ENCODE peak calls at places on chromosomes 1 and 21, in six cellular contexts. U is keratinocyte, J is lung, D is DND-41, T is tibial artery, H is dorsolateral prefrontal cortex. N is an unnamed sample.

GRCh38 chr21:31897311-31897710 is 24.5 kb downstream of the HUNK start:
- DNase-seq in D (no peak), T (no peak), U (no peak), H (no peak), J (no peak), N (no peak)

GRCh38 chr1:54986532-54986931 is 6.1 kb downstream of the TMEM61 start:
- DNase-seq in H (no peak), D (no peak), U (no peak), J (no peak), T (no peak), N (no peak)

GRCh38 chr1:1540015-1540816 is at the start of gene TMEM240:
- DNase-seq in U (no peak), H (peak; percentile 84), D (no peak), T (peak; percentile 89), J (peak; percentile 58), N (peak; percentile 86)

GRCh38 chr21:21045538-21045937 is 47.3 kb downstream of the NCAM2 start:
- DNase-seq in J (no peak), U (no peak), T (no peak), D (no peak), H (no peak), N (no peak)

GRCh38 chr1:60419023-60419422 is 345.5 kb upstream of the C1orf87 start:
- DNase-seq in U (no peak), J (no peak), H (no peak), T (no peak), D (no peak), N (no peak)

GRCh38 chr21:41322496-41323382 is 6.1 kb downstream of the FAM3B start:
- DNase-seq in D (no peak), T (no peak), J (no peak), H (no peak), U (no peak), N (no peak)

GRCh38 chr1:27360159-27361043 is 6.4 kb downstream of the MAP3K6 start:
- DNase-seq in H (no peak), J (no peak), D (no peak), T (no peak), U (no peak), N (no peak)

GRCh38 chr21:45330851-45331261 is 43.2 kb upstream of the POFUT2 start:
- DNase-seq in J (no peak), D (no peak), U (no peak), H (no peak), T (peak; percentile 64), N (peak; percentile 11)

GRCh38 chr1:112614460-112615065 is 4.4 kb downstream of the ST7L start:
- DNase-seq in U (no peak), J (no peak), D (peak; percentile 20), H (no peak), T (no peak), N (no peak)

GRCh38 chr1:50308883-50309282 is 114.4 kb downstream of the DMRTA2 start:
- DNase-seq in J (no peak), T (no peak), H (no peak), D (peak; percentile 69), U (no peak), N (no peak)

GRCh38 chr1:10901091-10901893 is 104.8 kb upstream of the CASZ1 start:
- DNase-seq in H (peak; percentile 15), J (peak; percentile 37), D (no peak), U (no peak), T (no peak), N (no peak)

GRCh38 chr1:176617881-176618280 is 154.9 kb downstream of the PAPPA2 start:
- DNase-seq in U (no peak), H (no peak), T (no peak), J (no peak), D (no peak), N (no peak)

GRCh38 chr1:162056043-162056442 is 13.4 kb upstream of the NOS1AP start:
- DNase-seq in J (peak; percentile 65), T (peak; percentile 68), U (no peak), D (peak; percentile 45), H (peak; percentile 61), N (peak; percentile 37)

GRCh38 chr1:101482306-101482705 is 245.5 kb downstream of the S1PR1 start:
- DNase-seq in T (no peak), D (no peak), J (no peak), H (no peak), U (no peak), N (no peak)

GRCh38 chr1:78649628-78650027 is at the start of gene IFI44:
- DNase-seq in T (peak; percentile 84), D (peak; percentile 89), J (peak; percentile 83), H (peak; percentile 37), U (peak; percentile 15), N (peak; percentile 84)

GRCh38 chr1:110057963-110058518 is 12.4 kb downstream of the ALX3 start:
- DNase-seq in H (no peak), U (no peak), T (no peak), J (no peak), D (no peak), N (no peak)

GRCh38 chr1:216388558-216388957 is 34.7 kb downstream of the USH2A start:
- DNase-seq in J (no peak), H (no peak), U (no peak), D (no peak), T (no peak), N (no peak)

GRCh38 chr1:93438716-93439115 is 9.2 kb upstream of the FNBP1L start:
- DNase-seq in U (no peak), D (no peak), J (no peak), T (no peak), H (no peak), N (no peak)

GRCh38 chr1:94697839-94698238 is 122.3 kb upstream of the SLC44A3 start:
- DNase-seq in T (no peak), D (no peak), J (no peak), U (no peak), H (no peak), N (no peak)

GRCh38 chr1:180627411-180627810 is 4.4 kb upstream of the XPR1 start:
- DNase-seq in H (no peak), J (no peak), T (no peak), D (no peak), U (no peak), N (no peak)

GRCh38 chr1:180622658-180623508 is 8.9 kb upstream of the XPR1 start:
- DNase-seq in U (no peak), H (no peak), T (no peak), J (no peak), D (no peak), N (no peak)

GRCh38 chr1:180628646-180629045 is 3.2 kb upstream of the XPR1 start:
- DNase-seq in J (no peak), T (no peak), H (no peak), D (no peak), U (no peak), N (no peak)

GRCh38 chr1:180626711-180627110 is 5.1 kb upstream of the XPR1 start:
- DNase-seq in D (no peak), H (no peak), J (no peak), T (no peak), U (no peak), N (no peak)

GRCh38 chr1:180623579-180624347 is 8.1 kb upstream of the XPR1 start:
- DNase-seq in U (no peak), T (no peak), J (no peak), H (no peak), D (no peak), N (no peak)
- TF ChIP-seq CTCF in U (peak; percentile 24), T (peak; percentile 15), J (no peak), H (no peak), D (no peak), N (peak; percentile 33)

GRCh38 chr1:7292714-7293419 is 478.2 kb upstream of the VAMP3 start:
- DNase-seq in H (no peak), T (no peak), J (no peak), D (no peak), U (no peak), N (no peak)

GRCh38 chr1:7295946-7296345 is 475.1 kb upstream of the VAMP3 start:
- DNase-seq in D (no peak), J (peak; percentile 20), H (no peak), U (no peak), T (no peak), N (no peak)

GRCh38 chr1:7296968-7297367 is 474.1 kb upstream of the VAMP3 start:
- DNase-seq in H (no peak), J (peak; percentile 4), U (no peak), D (no peak), T (no peak), N (no peak)

GRCh38 chr1:7293702-7294630 is 477.1 kb upstream of the VAMP3 start:
- DNase-seq in U (no peak), D (no peak), J (peak; percentile 21), T (no peak), H (no peak), N (no peak)

GRCh38 chr1:7294636-7295035 is 476.5 kb upstream of the VAMP3 start:
- DNase-seq in H (no peak), D (no peak), J (peak; percentile 24), U (no peak), T (no peak), N (no peak)
- H3K27ac ChIP-seq in H (no peak overlapping the region), D (no peak overlapping the region), J (no peak overlapping the region), U (no peak overlapping the region), T (no peak overlapping the region), N (no peak overlapping the region)

DNA sequence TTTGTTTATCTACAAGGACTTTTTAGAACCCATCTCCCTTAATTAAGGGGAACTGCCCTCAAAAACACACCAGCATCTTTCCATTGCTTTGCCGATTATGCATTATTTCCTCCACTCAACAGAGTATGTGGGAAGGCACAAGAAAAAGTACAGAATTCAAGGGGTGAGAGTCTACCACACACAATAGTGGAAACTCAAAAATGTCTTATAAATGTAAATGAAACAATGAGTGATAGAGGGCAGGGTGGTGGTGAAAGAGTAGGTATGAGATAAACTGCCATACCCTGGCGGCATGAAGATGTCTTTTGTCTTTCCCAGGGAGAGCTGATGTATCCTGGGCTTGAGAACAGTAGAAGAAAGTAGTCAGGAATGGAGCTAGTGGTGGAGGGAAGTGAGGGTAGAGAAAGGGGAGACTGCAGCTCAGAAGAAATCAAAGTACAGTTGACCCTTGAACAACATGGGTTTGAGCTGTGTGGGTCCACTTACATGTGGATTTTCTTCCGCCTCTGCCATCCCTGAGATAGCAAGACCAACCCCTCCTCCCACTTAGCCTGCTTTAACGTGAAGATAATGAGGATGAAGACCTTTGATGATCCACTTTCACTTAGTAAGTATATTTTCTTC is 24.4 kb downstream of the CD58 start:
- DNase-seq in U (no peak), T (no peak), H (no peak), D (no peak), J (no peak), N (no peak)
- H3K4me3 ChIP-seq in U (no peak overlapping the region), T (no peak overlapping the region), H (no peak overlapping the region), D (no peak overlapping the region), J (no peak overlapping the region), N (no peak overlapping the region)

GRCh38 chr1:234691567-234691966 is 81.6 kb upstream of the IRF2BP2 start:
- DNase-seq in J (no peak), T (no peak), D (no peak), H (no peak), U (no peak), N (no peak)
- TF ChIP-seq CTCF in J (no peak), T (no peak), D (peak; percentile 5), H (no peak), U (peak; percentile 39), N (peak; percentile 20)

N was measured in left ventricle myocardium inferior.